ENCODE peak calls at places on chromosomes 5 and 9, in six cellular contexts. A is IMR-90, V is AG04450, K is AG09309, N is stomach, H is heart left ventricle. S is an unnamed sample.

GRCh38 chr9:76720245-76720644 is 44.0 kb upstream of the PCA3 start:
- DNase-seq in V (no peak), H (no peak), N (no peak), A (no peak), K (no peak), S (no peak)

GRCh38 chr5:65925094-65925600 is 1.2 kb upstream of the ERBIN start:
- DNase-seq in H (peak; percentile 81), N (peak; percentile 76), A (peak; percentile 82), V (peak; percentile 26), K (no peak), S (peak; percentile 90)

GRCh38 chr9:108478871-108479332 is 376.9 kb downstream of the ACTL7B start:
- DNase-seq in H (no peak), V (peak; percentile 66), K (peak; percentile 64), N (no peak), A (peak; percentile 88), S (no peak)

GRCh38 chr5:134267366-134268018 is 41.6 kb upstream of the PPP2CA start:
- DNase-seq in A (peak; percentile 60), N (no peak), V (no peak), H (no peak), K (no peak), S (no peak)

GRCh38 chr9:113616116-113616515 is 152.6 kb downstream of the RGS3 start:
- DNase-seq in H (no peak), A (no peak), K (no peak), N (no peak), V (no peak), S (no peak)

GRCh38 chr5:40877371-40877988 is 31.8 kb upstream of the C7 start:
- DNase-seq in H (no peak), N (no peak), K (no peak), V (no peak), A (no peak), S (no peak)

GRCh38 chr5:97135868-97136267 is 6.5 kb downstream of the LIX1 start:
- DNase-seq in N (no peak), A (no peak), H (no peak), K (no peak), V (no peak), S (no peak)

GRCh38 chr5:134523543-134524136 is 1.8 kb upstream of the JADE2 start:
- DNase-seq in N (no peak), H (no peak), A (no peak), V (no peak), K (no peak), S (no peak)

GRCh38 chr5:534006-534742 is 9.9 kb upstream of the SLC9A3 start:
- DNase-seq in H (peak; percentile 9), K (no peak), N (no peak), V (no peak), A (no peak), S (peak; percentile 44)

GRCh38 chr9:5554254-5554653 is 43.9 kb downstream of the PDCD1LG2 start:
- DNase-seq in N (no peak), K (no peak), H (no peak), V (no peak), A (peak; percentile 18), S (no peak)

GRCh38 chr5:172450861-172451695 is 3.2 kb downstream of the SH3PXD2B start:
- DNase-seq in V (no peak), H (no peak), A (no peak), N (no peak), K (no peak), S (no peak)

GRCh38 chr5:138663009-138663408 is 87.8 kb upstream of the HSPA9 start:
- DNase-seq in V (no peak), K (no peak), N (no peak), A (no peak), H (no peak), S (no peak)

GRCh38 chr9:6068983-6069382 is 53.6 kb upstream of the RANBP6 start:
- DNase-seq in K (no peak), V (no peak), N (no peak), H (no peak), A (no peak), S (no peak)

GRCh38 chr5:1461396-1461795 is 16.2 kb upstream of the SLC6A3 start:
- DNase-seq in V (no peak), N (no peak), A (no peak), H (peak; percentile 9), K (no peak), S (no peak)

GRCh38 chr5:39040875-39041274 is 33.3 kb downstream of the RICTOR start:
- DNase-seq in A (no peak), H (peak; percentile 40), V (no peak), N (peak; percentile 31), K (no peak), S (no peak)

DNA sequence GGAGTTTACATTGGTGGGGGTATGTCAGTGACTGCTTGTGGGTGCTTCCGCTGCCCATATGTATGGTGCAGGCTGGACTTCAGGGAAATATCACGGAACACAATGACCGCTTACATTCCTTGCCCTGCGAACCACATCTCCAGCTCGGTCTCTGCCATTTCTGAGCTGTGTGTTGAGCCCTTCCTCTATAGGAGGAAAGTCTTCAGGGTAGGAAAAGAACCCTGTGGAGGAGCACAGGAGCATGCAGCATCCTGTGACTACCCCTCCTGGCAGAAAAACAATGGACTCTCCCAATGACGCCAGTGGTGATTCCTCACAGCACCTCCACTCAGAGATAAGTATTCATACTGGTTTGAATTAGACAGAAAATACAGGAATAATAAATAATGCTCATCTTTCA is 276.8 kb upstream of the MAP3K1 start:
- DNase-seq in A (no peak), H (no peak), V (no peak), K (no peak), N (no peak), S (no peak)
- H3K4me3 ChIP-seq in A (no peak overlapping the region), H (no peak overlapping the region), V (no peak overlapping the region), K (no peak overlapping the region), N (no peak overlapping the region), S (no peak overlapping the region)

GRCh38 chr5:170268884-170269283 is 28.7 kb downstream of the LCP2 start:
- DNase-seq in N (no peak), A (no peak), K (no peak), H (no peak), V (no peak), S (no peak)

GRCh38 chr5:170266570-170267379 is 30.8 kb downstream of the LCP2 start:
- DNase-seq in K (no peak), V (no peak), N (no peak), H (no peak), A (no peak), S (no peak)

GRCh38 chr5:170269579-170269978 is 28.0 kb downstream of the LCP2 start:
- DNase-seq in V (no peak), N (no peak), K (no peak), A (no peak), H (no peak), S (no peak)

GRCh38 chr5:170267431-170268152 is 30.0 kb downstream of the LCP2 start:
- DNase-seq in H (peak; percentile 78), A (peak; percentile 62), N (peak; percentile 70), K (peak; percentile 27), V (peak; percentile 27), S (peak; percentile 78)

DNA sequence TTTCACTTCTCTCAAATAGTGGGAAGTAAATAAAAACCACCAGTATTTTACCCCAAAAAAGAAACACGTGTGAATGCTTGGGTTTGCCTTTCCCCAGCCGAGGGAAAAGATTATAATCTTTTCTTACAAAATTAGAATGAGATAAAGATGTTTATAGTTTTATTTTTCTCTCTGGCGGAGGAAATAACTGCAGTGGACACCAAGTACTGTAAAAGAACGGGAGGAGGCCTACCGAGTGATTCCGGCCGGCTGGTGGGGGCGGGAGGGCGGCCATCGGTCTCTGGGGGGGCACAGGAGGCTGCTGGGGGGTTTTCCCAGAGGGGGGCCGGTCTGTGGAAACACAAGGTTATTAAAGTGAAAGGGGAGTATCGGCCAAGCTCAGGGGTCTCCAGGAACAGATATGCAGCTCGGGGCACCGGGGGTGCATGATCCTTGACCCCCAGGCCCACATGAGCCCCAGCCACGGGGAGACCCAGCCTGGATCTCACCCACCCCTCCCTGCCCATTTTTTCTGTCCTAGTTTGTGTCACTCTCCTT is 29.4 kb downstream of the LCP2 start:
- DNase-seq in N (no peak), A (no peak), K (no peak), V (no peak), H (no peak), S (no peak)
- TF ChIP-seq CTCF in N (no peak), A (no peak), K (no peak), V (no peak), H (no peak), S (no peak)

GRCh38 chr5:50744761-50745160 is 78.3 kb downstream of the PARP8 start:
- DNase-seq in A (peak; percentile 74), K (peak; percentile 28), N (no peak), H (no peak), V (peak; percentile 23), S (no peak)

GRCh38 chr5:50749181-50749580 is 82.7 kb downstream of the PARP8 start:
- DNase-seq in H (no peak), N (no peak), A (no peak), V (no peak), K (no peak), S (no peak)

GRCh38 chr5:50740832-50741231 is 74.4 kb downstream of the PARP8 start:
- DNase-seq in K (no peak), H (no peak), N (no peak), V (no peak), A (no peak), S (no peak)

GRCh38 chr5:50749873-50750272 is 83.4 kb downstream of the PARP8 start:
- DNase-seq in K (no peak), V (no peak), N (no peak), A (no peak), H (no peak), S (no peak)

GRCh38 chr5:50745221-50745620 is 78.8 kb downstream of the PARP8 start:
- DNase-seq in K (no peak), V (no peak), A (no peak), H (no peak), N (no peak), S (no peak)
- H3K4me3 ChIP-seq in K (peak overlapping the region; percentile 6), V (no peak overlapping the region), A (no peak overlapping the region), H (peak overlapping the region; percentile 33), N (no peak overlapping the region), S (peak overlapping the region; percentile 42)

GRCh38 chr9:136093995-136094881 is 851 bp downstream of the NACC2 start:
- DNase-seq in K (no peak), H (peak; percentile 93), A (peak; percentile 31), N (peak; percentile 69), V (no peak), S (peak; percentile 86)

GRCh38 chr9:136092741-136093140 is 2.3 kb downstream of the NACC2 start:
- DNase-seq in H (peak; percentile 23), K (no peak), V (no peak), A (no peak), N (no peak), S (no peak)

GRCh38 chr9:136095028-136095494 is at the start of gene NACC2:
- DNase-seq in K (no peak), N (peak; percentile 79), A (peak; percentile 52), H (peak; percentile 83), V (no peak), S (peak; percentile 81)

GRCh38 chr9:136092353-136092650 is 2.8 kb downstream of the NACC2 start:
- DNase-seq in A (no peak), N (no peak), K (no peak), H (peak; percentile 36), V (no peak), S (no peak)

DNA sequence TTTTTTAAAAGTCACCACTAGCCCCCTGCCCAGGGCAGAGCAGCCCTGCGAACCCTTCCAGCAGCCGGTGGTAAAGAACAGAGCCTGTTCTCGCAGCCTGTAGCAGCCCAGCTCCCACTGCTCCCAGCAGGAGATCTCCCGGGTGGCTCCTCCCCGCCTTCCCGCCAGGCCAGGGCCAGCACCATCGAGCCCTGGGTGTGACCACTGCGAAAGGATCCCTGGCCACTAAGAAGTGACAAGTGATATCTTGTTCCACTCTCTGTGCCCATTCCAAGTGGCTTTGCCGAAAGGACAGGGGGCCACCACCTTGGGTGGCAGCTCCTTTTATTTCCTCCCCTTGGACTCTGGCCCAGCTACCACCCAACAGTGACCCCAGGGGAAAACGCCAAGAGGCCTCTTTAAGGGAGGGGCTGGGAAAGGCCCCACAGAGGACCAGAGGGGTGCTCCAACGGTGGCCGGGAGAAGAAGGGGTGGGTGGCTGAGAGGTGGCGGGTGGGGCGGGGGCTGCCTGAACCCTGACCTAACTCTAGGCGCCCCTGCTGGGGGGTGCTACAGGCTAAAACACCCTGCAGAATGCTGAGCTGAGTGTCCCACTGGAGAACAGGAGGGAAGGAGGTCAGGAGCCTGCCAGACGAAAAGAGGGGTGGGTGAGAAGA is 1.6 kb downstream of the NACC2 start:
- DNase-seq in K (no peak), A (no peak), N (peak; percentile 54), V (no peak), H (peak; percentile 70), S (no peak)
- TF ChIP-seq CTCF in K (no peak), A (no peak), N (no peak), V (no peak), H (no peak), S (no peak)